ENCODE peak calls at places on chromosomes 2 and 18, in ten cellular contexts. U is fibroblast of lung; B is stomach; I is CD4-positive, CD25-positive, alpha-beta regulatory T cell; W is tibial artery; Y is transverse colon; K is GM23338; S is mammary epithelial cell; L is kidney epithelial cell; G is HL-60. Q is an unnamed sample. For H3K27me3, the result is how much of the 10 kb centered on the place peaks cover.

GRCh38 chr2:70944291-70944690 is 8.6 kb downstream of the ATP6V1B1 start:
- DNase-seq in U (no peak), B (no peak), I (no peak), W (no peak), Y (no peak), K (no peak), S (no peak), L (no peak), G (no peak), Q (no peak)

GRCh38 chr2:11008773-11009172 is 97.0 kb downstream of the KCNF1 start:
- DNase-seq in U (no peak), B (no peak), I (no peak), W (no peak), Y (no peak), K (no peak), S (no peak), L (no peak), G (no peak), Q (no peak)

GRCh38 chr18:39862341-39862740 is 2092.7 kb upstream of the PIK3C3 start:
- DNase-seq in U (peak), B (no peak), I (no peak), W (no peak), Y (no peak), K (no peak), S (peak), L (no peak), G (no peak), Q (no peak)

GRCh38 chr2:48250943-48251342 is 279.0 kb upstream of the STON1 start:
- DNase-seq in U (peak), B (no peak), I (no peak), W (no peak), Y (no peak), K (no peak), S (peak), L (no peak), G (peak), Q (no peak)

GRCh38 chr2:227799202-227799601 is 14.4 kb upstream of the CCL20 start:
- DNase-seq in U (no peak), B (peak), I (no peak), W (no peak), Y (peak), K (no peak), S (no peak), L (no peak), G (no peak), Q (no peak)

GRCh38 chr2:159497256-159497655 is 119.1 kb downstream of the BAZ2B start:
- DNase-seq in U (peak), B (no peak), I (no peak), W (no peak), Y (no peak), K (no peak), S (peak), L (peak), G (peak), Q (peak)

GRCh38 chr2:31294230-31294629 is 60.3 kb downstream of the EHD3 start:
- DNase-seq in U (no peak), B (no peak), I (no peak), W (no peak), Y (no peak), K (no peak), S (peak), L (no peak), G (no peak), Q (no peak)

GRCh38 chr2:1749750-1750149 is 5.4 kb upstream of the PXDN start:
- DNase-seq in U (no peak), B (peak), I (no peak), W (no peak), Y (no peak), K (no peak), S (no peak), L (no peak), G (no peak), Q (no peak)

GRCh38 chr2:227657204-227657845 is 9.3 kb upstream of the SCYGR5 start:
- DNase-seq in U (peak), B (no peak), I (no peak), W (no peak), Y (no peak), K (no peak), S (no peak), L (no peak), G (no peak), Q (no peak)

GRCh38 chr2:233076749-233077148 is 16.6 kb downstream of the INPP5D start:
- DNase-seq in U (no peak), B (no peak), I (peak), W (no peak), Y (no peak), K (no peak), S (peak), L (no peak), G (peak), Q (no peak)

GRCh38 chr2:241563571-241563980 is 5.0 kb downstream of the BOK start:
- DNase-seq in U (no peak), B (no peak), I (no peak), W (no peak), Y (no peak), K (no peak), S (no peak), L (no peak), G (no peak), Q (no peak)

GRCh38 chr2:188721231-188721630 is 252.9 kb upstream of the COL3A1 start:
- DNase-seq in U (peak), B (no peak), I (no peak), W (no peak), Y (no peak), K (no peak), S (no peak), L (no peak), G (no peak), Q (no peak)

GRCh38 chr2:97900806-97901205 is 94.9 kb downstream of the TMEM131 start:
- DNase-seq in U (peak), B (no peak), I (no peak), W (no peak), Y (no peak), K (no peak), S (peak), L (no peak), G (no peak), Q (peak)

GRCh38 chr2:191218292-191218898 is 26.8 kb upstream of the MYO1B start:
- DNase-seq in U (peak), B (peak), I (peak), W (no peak), Y (peak), K (peak), S (peak), L (no peak), G (peak), Q (peak)

GRCh38 chr2:43312751-43313641 is 86.6 kb upstream of the ZFP36L2 start:
- DNase-seq in U (peak), B (no peak), I (no peak), W (no peak), Y (no peak), K (peak), S (no peak), L (no peak), G (no peak), Q (peak)

GRCh38 chr18:22238036-22238435 is 68.6 kb downstream of the GATA6 start:
- DNase-seq in U (no peak), B (no peak), I (no peak), W (no peak), Y (no peak), K (peak), S (no peak), L (no peak), G (no peak), Q (no peak)

GRCh38 chr2:26305575-26305974 is 40.4 kb upstream of the SELENOI start:
- DNase-seq in U (no peak), B (no peak), I (no peak), W (no peak), Y (no peak), K (no peak), S (no peak), L (no peak), G (no peak), Q (no peak)

GRCh38 chr2:203361922-203362321 is 33.7 kb downstream of the ABI2 start:
- DNase-seq in U (peak), B (no peak), I (no peak), W (no peak), Y (no peak), K (no peak), S (no peak), L (no peak), G (no peak), Q (no peak)

GRCh38 chr18:75727479-75727878 is 300.0 kb upstream of the SMIM21 start:
- DNase-seq in U (peak), B (no peak), I (no peak), W (no peak), Y (peak), K (peak), S (peak), L (no peak), G (peak), Q (no peak)

GRCh38 chr18:52392160-52392559 is 52.2 kb downstream of the DCC start:
- DNase-seq in U (peak), B (no peak), I (no peak), W (no peak), Y (no peak), K (no peak), S (no peak), L (no peak), G (no peak), Q (no peak)

GRCh38 chr2:12856934-12857660 is 140.4 kb downstream of the TRIB2 start:
- DNase-seq in U (peak), B (no peak), I (peak), W (no peak), Y (no peak), K (no peak), S (peak), L (peak), G (peak), Q (peak)

GRCh38 chr18:3998698-3999333 is 456.3 kb downstream of the DLGAP1 start:
- DNase-seq in U (peak), B (no peak), I (no peak), W (no peak), Y (peak), K (peak), S (peak), L (no peak), G (peak), Q (peak)

GRCh38 chr18:50507120-50507590 is 52.7 kb upstream of the MAPK4 start:
- DNase-seq in U (peak), B (peak), I (no peak), W (peak), Y (peak), K (peak), S (peak), L (no peak), G (peak), Q (no peak)

GRCh38 chr2:159267926-159268325 is 18.6 kb downstream of the WDSUB1 start:
- DNase-seq in U (peak), B (no peak), I (no peak), W (no peak), Y (no peak), K (no peak), S (no peak), L (no peak), G (no peak), Q (no peak)

GRCh38 chr18:9968081-9968848 is 54.4 kb downstream of the VAPA start:
- DNase-seq in U (no peak), B (no peak), I (no peak), W (no peak), Y (no peak), K (no peak), S (no peak), L (no peak), G (no peak), Q (no peak)

DNA sequence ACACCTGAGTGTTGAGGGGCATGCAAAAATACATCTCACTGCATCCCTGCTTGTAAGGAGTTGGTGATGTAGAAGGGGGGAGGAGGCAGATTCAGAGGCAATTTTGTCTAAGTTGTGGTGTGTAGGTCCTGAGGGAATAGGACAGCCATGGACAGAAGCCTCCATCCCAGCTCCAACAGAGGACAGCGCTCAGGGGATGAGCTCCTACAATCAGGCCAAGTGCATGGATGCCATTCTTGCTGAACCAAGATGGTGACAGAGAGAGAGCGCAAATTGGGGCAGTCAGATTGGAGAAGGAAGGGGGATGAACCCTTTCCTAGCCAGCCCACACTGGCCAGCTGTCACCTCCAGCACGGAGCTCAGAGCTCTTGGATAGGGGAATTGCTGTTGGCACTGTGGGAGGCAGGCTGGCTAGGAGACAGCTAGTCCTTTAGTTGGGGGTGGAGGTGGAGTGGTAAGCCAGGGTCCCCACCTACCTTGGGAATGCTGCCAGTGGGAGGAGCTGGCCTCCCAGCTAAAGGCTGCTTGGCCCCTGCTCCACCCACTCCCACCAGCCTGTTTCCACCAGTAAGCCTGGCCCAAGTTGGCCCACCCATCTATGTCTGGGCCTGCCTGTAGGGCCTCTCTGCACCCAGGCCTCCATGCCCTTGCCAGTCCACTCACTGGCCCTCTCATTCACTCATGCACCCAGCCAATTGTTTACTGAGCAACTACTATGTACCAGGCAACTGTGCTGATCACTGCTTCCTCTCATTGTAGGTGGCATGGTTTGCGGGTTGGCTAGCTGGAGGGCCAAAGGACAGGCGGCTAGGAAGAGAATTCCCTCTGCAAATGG is 2.5 kb upstream of the PER2 start:
- DNase-seq in U (no peak), B (peak), I (no peak), W (no peak), Y (peak), K (no peak), S (peak), L (no peak), G (no peak), Q (no peak)
- H3K27me3 ChIP-seq in U (under half), B (under half), I (under half), W (under half), Y (under half), K (under half), S (under half), L (under half), G (under half), Q (under half)

GRCh38 chr2:219416938-219417337 is 1.2 kb upstream of the DES start:
- DNase-seq in U (no peak), B (no peak), I (no peak), W (no peak), Y (no peak), K (no peak), S (no peak), L (no peak), G (no peak), Q (no peak)
- H3K4me3 ChIP-seq in U (no peak), B (no peak), I (no peak), W (no peak), Y (no peak), K (no peak), S (no peak), L (no peak), G (no peak), Q (no peak)

DNA sequence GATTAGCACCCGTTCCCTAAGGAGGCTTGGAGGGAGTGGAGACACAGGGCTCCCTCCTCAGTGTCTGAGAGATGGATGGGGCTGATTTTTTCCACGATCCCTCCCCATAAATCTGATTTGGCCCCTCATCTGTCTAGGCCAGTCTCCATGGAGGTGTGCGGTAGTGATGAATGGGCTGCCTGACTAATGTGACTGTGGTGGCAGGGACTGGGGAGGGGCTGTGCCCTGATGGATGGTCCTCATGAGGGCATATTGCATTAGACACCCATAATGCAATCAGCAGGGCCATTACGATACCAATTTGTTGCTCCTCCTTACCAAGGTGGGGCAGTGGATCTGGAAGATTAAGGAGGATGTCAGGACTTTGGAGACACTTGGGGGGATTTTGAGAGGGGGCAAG is 11.9 kb upstream of the CYP26B1 start:
- DNase-seq in U (no peak), B (no peak), I (no peak), W (no peak), Y (no peak), K (no peak), S (no peak), L (no peak), G (no peak), Q (no peak)
- H3K27me3 ChIP-seq in U (under half), B (under half), I (under half), W (under half), Y (under half), K (under half), S (under half), L (under half), G (under half), Q (under half)

GRCh38 chr2:237414056-237414661 is at the start of gene COL6A3:
- DNase-seq in U (peak), B (no peak), I (no peak), W (peak), Y (peak), K (no peak), S (no peak), L (no peak), G (no peak), Q (peak)
- H3K4me3 ChIP-seq in U (peak), B (peak), I (no peak), W (peak), Y (peak), K (no peak), S (no peak), L (peak), G (no peak), Q (peak)